ENCODE peak calls at places on chromosomes 13 and 19, in seven cellular contexts. I is tibial artery, T is fibroblast of pulmonary artery, R is right atrium auricular region, L is breast epithelium, E is IMR-90, A is heart right ventricle. S is an unnamed sample.

GRCh38 chr13:27599845-27600553 is 20.3 kb downstream of the LNX2 start:
- DNase-seq in I (no peak), T (peak; percentile 80), R (no peak), L (no peak), E (peak; percentile 67), A (no peak), S (no peak)

GRCh38 chr13:20993661-20994440 is 67.5 kb downstream of the LATS2 start:
- DNase-seq in I (no peak), T (peak; percentile 62), R (peak; percentile 56), L (no peak), E (peak; percentile 51), A (no peak), S (no peak)

GRCh38 chr19:42368360-42368759 is 21.7 kb downstream of the CNFN start:
- DNase-seq in I (no peak), T (no peak), R (no peak), L (no peak), E (no peak), A (no peak), S (no peak)

GRCh38 chr13:78607409-78608253 is 4.3 kb upstream of the POU4F1 start:
- DNase-seq in I (no peak), T (no peak), R (no peak), L (no peak), E (no peak), A (no peak), S (no peak)

GRCh38 chr13:85512421-85512820 is 286.8 kb downstream of the SLITRK6 start:
- DNase-seq in I (no peak), T (no peak), R (no peak), L (no peak), E (no peak), A (no peak), S (no peak)

GRCh38 chr19:56538761-56539263 is at the start of gene ZFP28:
- DNase-seq in I (peak; percentile 89), T (no peak), R (no peak), L (no peak), E (no peak), A (peak; percentile 89), S (no peak)

GRCh38 chr19:30393046-30393445 is 20.9 kb downstream of the ZNF536 start:
- DNase-seq in I (no peak), T (no peak), R (no peak), L (no peak), E (no peak), A (no peak), S (no peak)

GRCh38 chr19:1340681-1341469 is 42.8 kb upstream of the NDUFS7 start:
- DNase-seq in I (no peak), T (no peak), R (no peak), L (no peak), E (no peak), A (no peak), S (no peak)

GRCh38 chr19:18946918-18947317 is 5.9 kb upstream of the HOMER3 start:
- DNase-seq in I (no peak), T (no peak), R (no peak), L (no peak), E (no peak), A (no peak), S (no peak)

GRCh38 chr13:26910754-26911465 is 150.3 kb upstream of the GPR12 start:
- DNase-seq in I (no peak), T (no peak), R (no peak), L (no peak), E (no peak), A (no peak), S (no peak)

GRCh38 chr19:2627855-2628254 is 74.6 kb downstream of the GNG7 start:
- DNase-seq in I (no peak), T (no peak), R (no peak), L (no peak), E (peak; percentile 49), A (no peak), S (peak; percentile 66)

GRCh38 chr19:39046037-39046821 is 13.9 kb upstream of the FBXO27 start:
- DNase-seq in I (no peak), T (no peak), R (no peak), L (no peak), E (no peak), A (no peak), S (no peak)

GRCh38 chr19:48102870-48103751 is 7.5 kb downstream of the PLA2G4C start:
- DNase-seq in I (no peak), T (peak; percentile 68), R (no peak), L (no peak), E (peak; percentile 49), A (no peak), S (no peak)

GRCh38 chr13:53206455-53206854 is 177.8 kb downstream of the OLFM4 start:
- DNase-seq in I (no peak), T (peak; percentile 1), R (no peak), L (no peak), E (no peak), A (no peak), S (no peak)

GRCh38 chr13:48731957-48732569 is 78.3 kb downstream of the CYSLTR2 start:
- DNase-seq in I (no peak), T (peak; percentile 35), R (no peak), L (no peak), E (no peak), A (peak; percentile 46), S (peak; percentile 54)

GRCh38 chr13:45602183-45602582 is 13.4 kb downstream of the ERICH6B start:
- DNase-seq in I (no peak), T (peak; percentile 33), R (no peak), L (no peak), E (no peak), A (no peak), S (no peak)

GRCh38 chr19:4267101-4267900 is 11.8 kb upstream of the SHD start:
- DNase-seq in I (no peak), T (peak; percentile 57), R (no peak), L (peak; percentile 32), E (peak; percentile 37), A (peak; percentile 53), S (no peak)

GRCh38 chr13:45773236-45773635 is 71.1 kb downstream of the CBY2 start:
- DNase-seq in I (no peak), T (no peak), R (no peak), L (no peak), E (peak; percentile 79), A (no peak), S (no peak)

GRCh38 chr13:97259787-97260641 is 37.9 kb downstream of the MBNL2 start:
- DNase-seq in I (peak; percentile 66), T (peak; percentile 84), R (no peak), L (no peak), E (peak; percentile 84), A (no peak), S (no peak)

GRCh38 chr13:51955841-51956603 is 55.2 kb downstream of the ATP7B start:
- DNase-seq in I (no peak), T (no peak), R (no peak), L (no peak), E (no peak), A (no peak), S (no peak)

DNA sequence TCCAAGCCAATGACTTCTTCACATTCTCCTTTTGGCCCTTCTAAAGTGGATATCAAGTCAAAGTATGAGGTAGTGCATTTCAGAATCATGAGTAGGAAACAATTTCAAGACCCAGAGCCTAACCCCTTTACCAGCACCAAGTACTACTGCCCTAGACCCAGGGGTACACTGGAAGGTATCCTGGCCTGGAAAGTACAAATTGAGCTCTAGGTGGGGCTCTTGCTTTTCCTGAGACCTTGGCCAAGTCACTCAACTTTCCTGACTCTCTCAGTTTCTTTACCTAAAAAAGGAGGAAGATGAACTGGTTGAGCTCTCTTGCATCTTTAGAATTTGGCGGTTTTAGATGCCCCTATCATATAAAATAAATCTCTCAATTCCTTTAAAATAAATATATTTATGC is 204.7 kb downstream of the FGF14 start:
- DNase-seq in I (no peak), T (no peak), R (no peak), L (no peak), E (peak; percentile 8), A (no peak), S (no peak)
- TF ChIP-seq CTCF in I (no peak), T (no peak), R (no peak), L (no peak), E (peak; percentile 23), A (no peak), S (no peak)

DNA sequence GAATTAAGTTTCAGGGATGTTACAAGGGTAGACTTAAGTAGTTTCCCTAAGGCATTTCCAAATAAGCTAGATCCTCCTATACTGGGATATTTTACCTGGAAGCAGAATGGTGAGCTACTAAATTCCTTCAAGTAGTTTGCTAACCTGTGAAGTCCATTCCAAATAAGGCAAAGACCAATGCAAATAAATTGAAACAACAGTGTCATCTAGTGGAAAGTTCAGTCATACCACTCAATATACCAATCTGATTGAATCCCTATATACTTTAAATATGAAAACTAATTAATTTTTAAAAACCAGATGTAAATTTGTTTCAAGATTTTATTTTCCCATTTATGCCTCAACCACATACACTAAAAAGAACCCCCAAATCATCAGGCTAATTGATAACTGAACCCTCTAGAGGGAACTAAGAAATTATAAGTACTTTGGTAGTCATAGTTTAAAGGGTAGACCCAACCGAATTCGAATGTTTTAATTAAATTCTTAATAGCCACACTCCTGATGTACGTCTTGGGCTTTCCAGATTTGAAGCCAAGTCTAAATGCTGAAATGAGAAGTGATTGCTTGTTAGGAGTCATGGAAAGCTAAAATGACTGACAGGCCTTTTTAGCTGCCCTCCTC is 223.7 kb downstream of the TBC1D4 start:
- DNase-seq in I (no peak), T (peak; percentile 77), R (no peak), L (no peak), E (peak; percentile 55), A (no peak), S (no peak)
- TF ChIP-seq CTCF in I (peak; percentile 58), T (peak; percentile 72), R (no peak), L (no peak), E (peak; percentile 81), A (peak; percentile 25), S (peak; percentile 20)

DNA sequence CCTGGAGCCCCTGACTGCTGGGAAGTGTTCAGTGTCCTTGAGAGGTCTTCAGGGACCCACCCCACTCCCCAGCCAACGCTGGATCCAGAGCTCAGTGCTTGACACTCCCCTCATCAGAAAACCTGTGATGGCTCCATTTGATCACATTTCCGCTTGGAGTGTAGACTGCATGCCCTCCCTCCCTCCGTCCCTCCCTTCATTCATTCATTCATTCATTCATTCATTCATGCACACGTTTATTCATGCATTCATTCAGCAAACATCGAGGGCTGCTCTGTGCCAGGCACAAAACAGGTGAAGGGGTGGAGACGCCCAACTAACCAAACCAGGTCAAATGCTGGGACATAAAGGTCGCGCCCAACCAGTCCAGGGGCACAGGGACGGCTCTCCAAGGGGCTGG is 13.7 kb downstream of the PGLS start:
- DNase-seq in I (no peak), T (no peak), R (no peak), L (no peak), E (no peak), A (no peak), S (no peak)
- TF ChIP-seq CTCF in I (no peak), T (no peak), R (no peak), L (no peak), E (no peak), A (no peak), S (no peak)

GRCh38 chr13:110089100-110089499 is 217.9 kb downstream of the COL4A1 start:
- DNase-seq in I (no peak), T (no peak), R (no peak), L (no peak), E (no peak), A (no peak), S (no peak)

GRCh38 chr13:110092869-110093268 is 214.1 kb downstream of the COL4A1 start:
- DNase-seq in I (no peak), T (peak; percentile 67), R (no peak), L (no peak), E (peak; percentile 52), A (no peak), S (no peak)

DNA sequence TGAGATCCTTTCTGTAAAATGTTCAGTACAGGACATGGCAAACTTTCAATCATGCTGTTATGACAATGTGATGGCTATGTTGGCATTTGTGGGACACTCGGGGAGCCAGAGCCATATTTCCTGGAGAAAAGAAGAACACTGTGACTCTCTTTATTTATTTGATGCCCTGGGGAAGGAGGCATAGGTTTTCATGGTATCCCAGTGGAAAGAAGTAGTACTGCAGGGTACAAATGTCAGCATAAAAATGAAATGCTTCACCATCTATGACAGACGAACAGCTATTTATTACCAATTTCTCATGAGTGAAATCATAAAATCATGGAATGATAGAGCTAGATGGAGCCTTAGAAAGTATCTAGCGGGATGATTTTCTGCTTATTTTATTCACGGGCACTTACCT is 217.1 kb downstream of the COL4A1 start:
- DNase-seq in I (no peak), T (no peak), R (no peak), L (no peak), E (no peak), A (no peak), S (no peak)
- TF ChIP-seq CTCF in I (peak; percentile 27), T (peak; percentile 38), R (no peak), L (no peak), E (peak; percentile 31), A (no peak), S (peak; percentile 32)